ENCODE peak calls at places on chromosomes 5 and 9, in five cellular contexts. F is IMR-90, H is mesenchymal stem cell, D is H1, U is H9. Q is an unnamed sample.

GRCh38 chr5:67515020-67515689 is 318.6 kb upstream of the CD180 start:
- DNase-seq in D (no peak), H (no peak), F (no peak), U (no peak), Q (no peak)

GRCh38 chr5:156237361-156237760 is 89.6 kb upstream of the SGCD start:
- DNase-seq in F (no peak), D (no peak), U (no peak), H (no peak), Q (no peak)

GRCh38 chr9:92180669-92181181 is 65.5 kb upstream of the SPTLC1 start:
- DNase-seq in U (no peak), H (peak), D (no peak), F (peak), Q (no peak)

GRCh38 chr5:138068742-138069375 is 15.0 kb upstream of the WNT8A start:
- DNase-seq in D (peak), U (peak), F (peak), H (peak), Q (no peak)

GRCh38 chr5:177447066-177447610 is 524 bp downstream of the PRR7 start:
- DNase-seq in F (peak), U (peak), H (peak), D (no peak), Q (peak)

GRCh38 chr9:130680836-130681768 is 12.5 kb upstream of the EXOSC2 start:
- DNase-seq in U (peak), F (peak), D (no peak), H (peak), Q (no peak)

GRCh38 chr9:95509851-95510529 is 6.8 kb downstream of the PTCH1 start:
- DNase-seq in H (no peak), U (no peak), F (no peak), D (no peak), Q (no peak)

GRCh38 chr9:98742325-98743280 is 33.9 kb upstream of the GABBR2 start:
- DNase-seq in D (no peak), F (peak), U (no peak), H (peak), Q (no peak)

GRCh38 chr5:10825897-10826644 is 65.0 kb upstream of the DAP start:
- DNase-seq in D (no peak), F (no peak), H (no peak), U (no peak), Q (no peak)

GRCh38 chr5:170623576-170624181 is 119.9 kb downstream of the KCNIP1 start:
- DNase-seq in F (peak), U (peak), D (no peak), H (peak), Q (no peak)

GRCh38 chr5:136992796-136993489 is 506.2 kb downstream of the SPOCK1 start:
- DNase-seq in F (no peak), D (no peak), U (no peak), H (no peak), Q (no peak)

GRCh38 chr9:92634712-92635605 is 35.0 kb downstream of the IPPK start:
- DNase-seq in D (peak), U (peak), H (peak), F (peak), Q (peak)

GRCh38 chr9:71990466-71990865 is 69.9 kb downstream of the C9orf57 start:
- DNase-seq in U (no peak), F (no peak), H (no peak), D (no peak), Q (no peak)

GRCh38 chr9:111065414-111065813 is 27.1 kb upstream of the LPAR1 start:
- DNase-seq in D (no peak), H (no peak), F (no peak), U (no peak), Q (no peak)

GRCh38 chr5:15914603-15915002 is 265.0 kb downstream of the MARCHF11 start:
- DNase-seq in F (peak), H (no peak), U (no peak), D (no peak), Q (no peak)

GRCh38 chr9:130140701-130141100 is 31.5 kb upstream of the NCS1 start:
- DNase-seq in H (no peak), D (no peak), F (no peak), U (no peak), Q (no peak)

GRCh38 chr9:88400021-88400420 is 11.8 kb downstream of the SPIN1 start:
- DNase-seq in F (peak), H (peak), D (no peak), U (no peak), Q (no peak)

GRCh38 chr5:140245354-140245753 is 57.5 kb downstream of the PFDN1 start:
- DNase-seq in F (peak), H (peak), D (no peak), U (no peak), Q (no peak)

GRCh38 chr5:146877783-146878470 is 630 bp downstream of the PPP2R2B start:
- DNase-seq in U (peak), D (no peak), H (peak), F (no peak), Q (peak)

GRCh38 chr9:88741335-88741734 is 206.4 kb downstream of the NXNL2 start:
- DNase-seq in H (no peak), D (no peak), F (no peak), U (no peak), Q (no peak)

GRCh38 chr9:94805585-94805984 is 79.1 kb downstream of the AOPEP start:
- DNase-seq in U (no peak), F (peak), D (no peak), H (peak), Q (no peak)

GRCh38 chr5:93018461-93018860 is 562.6 kb downstream of the NR2F1-AS1 start:
- DNase-seq in F (peak), U (no peak), D (no peak), H (peak), Q (no peak)

GRCh38 chr9:21919377-21920362 is 74.5 kb downstream of the CDKN2A start:
- DNase-seq in F (peak), U (no peak), D (no peak), H (peak), Q (no peak)

GRCh38 chr9:29319727-29320513 is 1746.6 kb upstream of the C9orf72 start:
- DNase-seq in F (no peak), U (no peak), D (no peak), H (peak), Q (no peak)

DNA sequence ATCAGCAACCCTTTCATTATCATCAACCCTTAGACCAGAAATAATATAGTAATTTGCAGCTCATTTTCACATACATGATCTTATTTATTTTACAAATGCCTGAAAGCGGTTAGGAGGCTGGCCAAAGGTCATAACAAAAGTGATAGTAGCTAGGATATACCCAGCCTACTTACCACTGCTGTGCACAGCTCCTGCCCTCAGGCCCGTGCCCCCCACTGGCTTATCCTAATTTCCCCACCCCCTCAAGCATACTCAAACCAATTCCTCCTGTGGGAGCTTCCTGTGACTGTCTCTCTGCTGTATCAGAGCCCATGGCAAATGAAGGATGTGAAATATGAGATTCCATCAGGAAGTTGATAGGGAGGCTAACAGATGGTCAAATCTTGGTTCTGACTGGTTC is 14.8 kb downstream of the FAM219A start:
- DNase-seq in U (no peak), F (no peak), D (no peak), H (no peak), Q (no peak)
- H2BK5ac ChIP-seq in U (no peak), F (no peak), D (no peak), H (no peak), Q (no peak)

DNA sequence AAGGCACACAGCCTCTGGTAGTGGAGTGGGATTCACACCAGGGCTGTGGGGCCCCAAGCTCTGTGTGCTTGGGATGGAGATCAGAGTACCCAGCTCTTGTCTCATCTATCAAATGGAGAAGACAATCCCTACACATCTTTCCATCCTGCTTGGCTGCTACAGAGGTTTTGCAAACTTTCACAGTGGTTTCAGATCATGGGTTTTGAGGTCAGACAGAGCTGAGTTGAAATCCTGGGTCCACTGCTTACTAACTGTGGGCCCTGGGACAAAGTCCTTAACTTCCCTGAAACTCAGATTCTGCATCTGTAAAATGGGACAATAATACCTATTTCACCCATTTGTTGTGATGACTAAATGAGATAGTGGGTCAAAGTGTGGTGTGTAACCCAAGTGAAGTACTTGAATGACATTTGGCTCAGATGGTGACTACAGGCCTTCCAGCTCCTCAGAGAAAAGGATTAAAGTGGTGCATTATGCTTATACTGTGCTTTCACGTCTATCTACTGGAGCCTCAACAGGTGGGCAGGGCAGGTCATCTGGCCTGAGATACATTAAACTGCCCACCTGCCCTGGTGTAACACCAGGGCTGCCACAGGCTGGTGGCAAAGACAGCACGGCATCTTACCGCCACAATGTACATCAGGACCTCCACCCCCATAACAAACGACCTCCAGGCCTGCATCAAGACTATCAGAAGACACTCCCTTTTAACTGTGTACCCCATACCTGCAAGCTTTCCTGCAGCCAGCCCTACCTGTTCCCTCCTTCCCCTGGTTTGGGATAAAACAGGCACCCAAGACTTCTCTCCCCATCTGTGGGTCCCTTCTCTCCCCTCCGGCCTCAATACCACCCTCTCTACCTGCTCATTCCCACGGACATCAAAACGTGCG is 774 bp upstream of the TRAF1 start:
- DNase-seq in H (no peak), F (no peak), U (no peak), D (no peak), Q (no peak)
- H2BK15ac ChIP-seq in H (peak), F (peak), U (no peak), D (peak), Q (no peak)

GRCh38 chr5:109410389-109411174 is 808 bp upstream of the PJA2 start:
- DNase-seq in D (no peak), U (peak), H (peak), F (peak), Q (peak)
- H4K91ac ChIP-seq in D (peak), U (no peak), H (no peak), F (peak), Q (no peak)

GRCh38 chr5:81128416-81128815 is 104.7 kb upstream of the CKMT2 start:
- DNase-seq in H (no peak), F (no peak), U (no peak), D (no peak), Q (no peak)
- H2BK5ac ChIP-seq in H (no peak), F (no peak), U (no peak), D (no peak), Q (no peak)

DNA sequence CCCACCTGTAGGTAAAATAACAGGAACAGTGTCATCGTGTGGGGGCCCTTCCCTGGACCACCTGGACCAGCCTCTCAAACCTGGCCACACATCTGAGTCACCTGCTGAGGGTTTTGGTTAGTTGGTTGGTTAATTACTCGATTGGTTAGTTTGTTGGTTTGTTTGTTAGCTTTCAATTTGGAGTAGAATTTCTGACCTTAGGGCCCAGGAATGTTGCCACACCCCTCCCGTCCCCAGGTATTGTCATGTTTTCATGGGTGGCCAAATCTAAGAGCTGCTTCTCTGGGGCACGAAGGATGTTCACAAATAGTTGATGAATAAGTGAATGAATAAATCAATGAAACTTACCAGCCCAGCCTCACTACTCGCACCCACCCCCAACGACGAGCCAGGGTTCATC is 21.9 kb downstream of the NTNG2 start:
- DNase-seq in F (no peak), H (no peak), U (no peak), D (no peak), Q (no peak)
- H2BK15ac ChIP-seq in F (no peak), H (no peak), U (no peak), D (peak), Q (peak)

Q was measured in neuronal stem cell.